ENCODE peak calls at places on chromosomes 1 and 21, in eight cellular contexts. J is lung; R is heart left ventricle; X is Panc1; W is HCT116; G is naive thymus-derived CD4-positive, alpha-beta T cell; V is left lung; M is lower lobe of right lung. P is an unnamed sample.

GRCh38 chr1:201422436-201423030 is 1.0 kb upstream of the TNNI1 start:
- ATAC-seq in J (no peak), R (no peak), X (no peak), W (no peak), G (no peak), V (no peak), M (no peak), P (no peak)

GRCh38 chr1:210598135-210598652 is 269.5 kb downstream of the HHAT start:
- ATAC-seq in J (peak; percentile 82), R (no peak), X (no peak), W (peak; percentile 60), G (peak; percentile 66), V (peak; percentile 93), M (peak; percentile 94), P (peak; percentile 96)

GRCh38 chr1:172383541-172383940 is 36.9 kb upstream of the C1orf105 start:
- ATAC-seq in J (no peak), R (no peak), X (peak; percentile 73), W (no peak), G (no peak), V (peak; percentile 21), M (no peak), P (peak; percentile 61)

GRCh38 chr21:16541366-16541765 is 811.6 kb downstream of the USP25 start:
- ATAC-seq in J (no peak), R (no peak), X (no peak), W (no peak), G (no peak), V (no peak), M (no peak), P (no peak)

GRCh38 chr1:65011983-65012382 is 45.6 kb upstream of the JAK1 start:
- ATAC-seq in J (no peak), R (no peak), X (no peak), W (no peak), G (no peak), V (no peak), M (no peak), P (no peak)

GRCh38 chr1:74425669-74426068 is 86.7 kb downstream of the LRRC53 start:
- ATAC-seq in J (no peak), R (peak; percentile 40), X (no peak), W (no peak), G (no peak), V (no peak), M (no peak), P (no peak)

GRCh38 chr1:220817907-220818306 is 31.2 kb downstream of the MTARC1 start:
- ATAC-seq in J (peak; percentile 19), R (no peak), X (no peak), W (no peak), G (no peak), V (peak; percentile 61), M (peak; percentile 40), P (peak; percentile 71)

GRCh38 chr1:20507248-20507563 is 745 bp downstream of the MUL1 start:
- ATAC-seq in J (no peak), R (no peak), X (peak; percentile 16), W (peak; percentile 28), G (peak; percentile 48), V (no peak), M (no peak), P (no peak)

GRCh38 chr1:78081980-78082860 is 36.5 kb downstream of the GIPC2 start:
- ATAC-seq in J (no peak), R (peak; percentile 92), X (no peak), W (no peak), G (no peak), V (peak; percentile 19), M (no peak), P (no peak)

GRCh38 chr1:17401841-17402240 is 29.8 kb downstream of the PADI6 start:
- ATAC-seq in J (no peak), R (no peak), X (no peak), W (no peak), G (no peak), V (no peak), M (no peak), P (no peak)

GRCh38 chr1:241964550-241965241 is 7.1 kb downstream of the BECN2 start:
- ATAC-seq in J (peak; percentile 50), R (no peak), X (no peak), W (no peak), G (peak; percentile 59), V (peak; percentile 44), M (peak; percentile 72), P (peak; percentile 78)

GRCh38 chr1:79059361-79059760 is 52.8 kb upstream of the ADGRL4 start:
- ATAC-seq in J (no peak), R (no peak), X (no peak), W (no peak), G (no peak), V (no peak), M (no peak), P (no peak)

DNA sequence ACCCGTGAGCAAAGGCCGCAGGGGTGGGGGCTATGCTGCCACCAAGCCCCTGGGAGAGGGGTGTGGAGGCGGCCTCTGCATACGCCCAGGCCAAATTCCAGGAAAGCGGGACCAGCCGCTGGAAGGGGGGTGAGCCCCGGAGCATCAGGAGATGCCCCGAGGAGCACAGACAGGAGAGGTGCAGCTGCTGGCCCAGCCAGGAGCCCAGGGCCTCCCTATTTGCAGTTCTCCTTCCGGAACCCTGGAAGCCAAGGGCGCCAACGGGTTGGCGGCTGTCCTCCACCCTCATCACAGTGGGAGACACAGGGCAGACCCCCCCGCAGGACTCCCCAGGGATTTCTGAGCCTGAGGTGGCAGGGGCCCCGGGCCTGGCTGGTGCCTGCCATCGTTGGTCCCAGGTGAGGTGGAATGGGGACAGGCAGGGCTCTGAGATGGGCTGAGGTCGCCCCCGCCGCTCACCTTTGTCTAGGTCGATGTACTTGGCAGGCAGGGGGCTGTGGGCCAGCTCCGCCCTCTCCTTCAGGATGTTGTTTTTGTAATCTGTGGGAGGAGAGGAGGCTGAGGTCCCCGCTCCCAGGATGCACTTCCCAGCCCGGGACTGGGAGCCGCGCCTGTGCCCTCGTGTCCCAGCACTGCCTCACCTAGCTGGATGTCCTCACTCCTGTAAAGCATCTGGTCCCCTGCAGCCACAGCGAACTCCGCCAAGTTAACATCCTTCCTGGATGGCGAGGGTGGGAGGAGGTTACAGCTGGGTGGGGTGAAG is 4.4 kb upstream of the DVL1 start:
- ATAC-seq in J (no peak), R (no peak), X (peak; percentile 7), W (peak; percentile 24), G (no peak), V (no peak), M (no peak), P (no peak)
- H3K27ac ChIP-seq in J (no peak overlapping the region), R (no peak overlapping the region), X (peak overlapping the region; percentile 85), W (no peak overlapping the region), G (no peak overlapping the region), V (no peak overlapping the region), M (no peak overlapping the region), P (peak overlapping the region; percentile 87)

GRCh38 chr1:169812131-169812530 is 17.4 kb upstream of the METTL18 start:
- ATAC-seq in J (peak; percentile 68), R (no peak), X (no peak), W (no peak), G (no peak), V (peak; percentile 90), M (peak; percentile 86), P (no peak)

GRCh38 chr1:169816617-169817016 is 21.9 kb upstream of the METTL18 start:
- ATAC-seq in J (no peak), R (no peak), X (no peak), W (no peak), G (no peak), V (no peak), M (no peak), P (no peak)

GRCh38 chr1:169809370-169810095 is 14.8 kb upstream of the METTL18 start:
- ATAC-seq in J (no peak), R (no peak), X (peak; percentile 71), W (peak; percentile 68), G (peak; percentile 65), V (peak; percentile 69), M (peak; percentile 64), P (no peak)

DNA sequence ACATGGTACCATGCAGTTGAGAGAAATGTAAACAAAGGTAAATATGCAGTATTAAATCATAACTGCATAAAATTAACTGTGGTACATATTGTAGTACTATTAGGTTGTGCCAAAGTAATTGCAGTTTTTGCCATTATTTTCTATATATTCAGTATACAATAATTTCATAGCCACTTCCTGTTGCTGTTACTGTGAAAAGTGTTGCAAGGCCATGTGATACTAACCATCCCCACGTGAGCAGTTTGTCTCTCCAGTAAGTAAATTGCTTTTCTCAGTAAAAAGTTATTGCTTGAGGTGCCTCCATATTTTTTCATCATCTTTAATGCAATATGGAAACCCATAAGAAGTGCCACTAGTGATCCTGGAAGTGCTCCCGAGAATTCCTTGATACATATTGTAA is 19.6 kb upstream of the METTL18 start:
- ATAC-seq in J (no peak), R (no peak), X (no peak), W (no peak), G (no peak), V (no peak), M (no peak), P (no peak)
- H3K27ac ChIP-seq in J (no peak overlapping the region), R (no peak overlapping the region), X (no peak overlapping the region), W (no peak overlapping the region), G (no peak overlapping the region), V (no peak overlapping the region), M (no peak overlapping the region), P (no peak overlapping the region)

GRCh38 chr1:54378884-54379445 is 27.2 kb downstream of the SSBP3 start:
- ATAC-seq in J (no peak), R (no peak), X (no peak), W (no peak), G (no peak), V (no peak), M (no peak), P (no peak)
- H3K27ac ChIP-seq in J (peak overlapping the region; percentile 36), R (peak overlapping the region; percentile 75), X (no peak overlapping the region), W (no peak overlapping the region), G (peak overlapping the region; percentile 14), V (no peak overlapping the region), M (no peak overlapping the region), P (no peak overlapping the region)

GRCh38 chr1:8350914-8351684 is 33.2 kb downstream of the SLC45A1 start:
- ATAC-seq in J (no peak), R (no peak), X (peak; percentile 8), W (peak; percentile 2), G (no peak), V (no peak), M (no peak), P (no peak)

GRCh38 chr1:8353386-8353785 is 35.5 kb downstream of the SLC45A1 start:
- ATAC-seq in J (no peak), R (peak; percentile 4), X (no peak), W (no peak), G (no peak), V (no peak), M (no peak), P (no peak)

GRCh38 chr1:8352886-8353285 is 35.0 kb downstream of the SLC45A1 start:
- ATAC-seq in J (no peak), R (no peak), X (no peak), W (no peak), G (no peak), V (no peak), M (no peak), P (no peak)

GRCh38 chr1:8352471-8352845 is 34.5 kb downstream of the SLC45A1 start:
- ATAC-seq in J (no peak), R (no peak), X (no peak), W (no peak), G (no peak), V (no peak), M (no peak), P (no peak)

GRCh38 chr1:8351693-8352470 is 34.0 kb downstream of the SLC45A1 start:
- ATAC-seq in J (no peak), R (no peak), X (peak; percentile 18), W (peak; percentile 71), G (no peak), V (peak; percentile 12), M (peak; percentile 23), P (no peak)
- H3K27ac ChIP-seq in J (no peak overlapping the region), R (peak overlapping the region; percentile 72), X (peak overlapping the region; percentile 2), W (peak overlapping the region; percentile 36), G (no peak overlapping the region), V (peak overlapping the region; percentile 53), M (peak overlapping the region; percentile 3), P (no peak overlapping the region)

P was measured in gastroesophageal sphincter.